ENCODE peak calls at places on chromosomes 11 and 22, in seven cellular contexts. H is tibial artery, C is OCI-LY7, P is spleen, O is heart right ventricle, S is right atrium auricular region, W is colonic mucosa. J is an unnamed sample.
A peak's percentile ranks its signal among the peaks of the same experiment; 100 is the strongest.

GRCh38 chr11:117221775-117222517 is 9.9 kb downstream of the PCSK7 start:
- DNase-seq in P (no peak), O (peak; percentile 61), W (peak; percentile 66), H (peak; percentile 94), C (no peak), S (peak; percentile 86), J (no peak)

GRCh38 chr11:69443138-69443967 is 38.1 kb upstream of the LINC01488 start:
- DNase-seq in W (peak; percentile 94), C (no peak), P (peak; percentile 95), H (peak; percentile 88), O (peak; percentile 92), S (peak; percentile 94), J (no peak)

GRCh38 chr11:9662273-9662672 is 1.6 kb upstream of the SWAP70 start:
- DNase-seq in S (no peak), H (no peak), O (no peak), W (no peak), C (peak; percentile 49), P (no peak), J (no peak)

GRCh38 chr22:31337178-31337577 is 9.0 kb downstream of the PATZ1 start:
- DNase-seq in C (no peak), S (no peak), O (no peak), H (no peak), P (no peak), W (no peak), J (no peak)

GRCh38 chr22:50192056-50192824 is 6.5 kb downstream of the TRABD start:
- DNase-seq in W (no peak), H (no peak), P (peak; percentile 87), S (no peak), O (no peak), C (peak; percentile 83), J (no peak)

GRCh38 chr11:8282621-8283509 is 19.2 kb upstream of the LMO1 start:
- DNase-seq in H (peak; percentile 16), O (no peak), S (peak; percentile 43), W (no peak), P (peak; percentile 69), C (no peak), J (no peak)

GRCh38 chr11:59680287-59681154 is 11.7 kb upstream of the PATL1 start:
- DNase-seq in O (peak; percentile 28), P (peak; percentile 79), H (peak; percentile 70), C (peak; percentile 78), W (peak; percentile 82), S (no peak), J (peak; percentile 51)

GRCh38 chr11:58787903-58788302 is 56.2 kb upstream of the GLYAT start:
- DNase-seq in S (no peak), O (no peak), H (no peak), W (no peak), P (no peak), C (no peak), J (no peak)

GRCh38 chr11:57499413-57499982 is 16.0 kb downstream of the SLC43A1 start:
- DNase-seq in C (no peak), P (peak; percentile 95), S (peak; percentile 97), W (peak; percentile 97), H (peak; percentile 99), O (peak; percentile 99), J (no peak)

GRCh38 chr11:95767498-95767897 is 22.1 kb downstream of the FAM76B start:
- DNase-seq in C (no peak), H (no peak), S (no peak), P (no peak), W (no peak), O (no peak), J (no peak)

GRCh38 chr22:30485362-30485988 is 13.7 kb upstream of the SEC14L3 start:
- DNase-seq in H (no peak), S (peak; percentile 62), W (peak; percentile 68), O (peak; percentile 53), C (peak; percentile 59), P (peak; percentile 86), J (peak; percentile 25)

GRCh38 chr22:18111759-18112330 is 1.2 kb downstream of the TUBA8 start:
- DNase-seq in C (no peak), H (no peak), P (peak; percentile 56), S (no peak), O (peak; percentile 74), W (no peak), J (no peak)

GRCh38 chr22:31561238-31561887 is 65.0 kb downstream of the SFI1 start:
- DNase-seq in S (peak; percentile 73), O (peak; percentile 62), P (peak; percentile 81), C (peak; percentile 66), W (peak; percentile 83), H (peak; percentile 79), J (peak; percentile 36)

GRCh38 chr11:114821626-114822025 is 143.3 kb downstream of the NXPE2 start:
- DNase-seq in O (no peak), S (no peak), W (no peak), P (no peak), H (no peak), C (no peak), J (no peak)

GRCh38 chr11:123145220-123145619 is 49.8 kb downstream of the CLMP start:
- DNase-seq in O (no peak), P (no peak), C (no peak), W (no peak), S (no peak), H (no peak), J (peak; percentile 72)

GRCh38 chr11:122791411-122791810 is 46.9 kb upstream of the CRTAM start:
- DNase-seq in O (no peak), H (no peak), S (no peak), W (no peak), C (no peak), P (no peak), J (peak; percentile 28)

GRCh38 chr22:30017375-30017774 is 62.9 kb upstream of the HORMAD2 start:
- DNase-seq in C (no peak), W (no peak), S (no peak), O (no peak), P (no peak), H (no peak), J (no peak)

GRCh38 chr11:61339490-61339878 is 6.5 kb downstream of the TKFC start:
- DNase-seq in S (no peak), H (no peak), C (no peak), O (no peak), P (no peak), W (no peak), J (no peak)

GRCh38 chr11:17803751-17804334 is 69.3 kb downstream of the KCNC1 start:
- DNase-seq in C (no peak), W (no peak), S (no peak), H (no peak), O (no peak), P (no peak), J (no peak)

GRCh38 chr11:75429902-75430691 is 2.9 kb downstream of the KLHL35 start:
- DNase-seq in O (peak; percentile 69), P (peak; percentile 88), C (no peak), H (peak; percentile 80), S (no peak), W (peak; percentile 62), J (no peak)

GRCh38 chr11:133526790-133527189 is 5.5 kb downstream of the OPCML start:
- DNase-seq in O (peak; percentile 36), H (no peak), S (no peak), C (no peak), P (no peak), W (no peak), J (no peak)

GRCh38 chr11:69908511-69909220 is 89.5 kb upstream of the FGF3 start:
- DNase-seq in O (no peak), P (peak; percentile 40), C (no peak), H (no peak), S (no peak), W (no peak), J (no peak)

GRCh38 chr11:94574193-94574961 is 7.2 kb downstream of the PIWIL4 start:
- DNase-seq in W (no peak), C (no peak), O (no peak), H (no peak), P (no peak), S (no peak), J (no peak)

GRCh38 chr11:8100151-8100550 is 19.1 kb downstream of the TUB start:
- DNase-seq in H (no peak), O (no peak), S (peak; percentile 34), P (no peak), W (no peak), C (no peak), J (no peak)

GRCh38 chr22:18032455-18033101 is 8.2 kb upstream of the MICAL3 start:
- DNase-seq in S (no peak), P (no peak), O (no peak), C (no peak), H (no peak), W (no peak), J (peak; percentile 72)

GRCh38 chr22:43996170-43996980 is 27.7 kb upstream of the PARVB start:
- DNase-seq in W (peak; percentile 46), C (no peak), H (peak; percentile 72), S (no peak), O (peak; percentile 64), P (peak; percentile 94), J (no peak)
- H3K36me3 ChIP-seq in W (peaks cover 4% of the 10 kb centered on the region), C (peaks cover 84% of the 10 kb centered on the region), H (peaks cover 83% of the 10 kb centered on the region), S (peaks cover 44% of the 10 kb centered on the region), O (peaks cover 50% of the 10 kb centered on the region), P (peaks cover 22% of the 10 kb centered on the region), J (no peaks in the 10 kb centered on the region)

GRCh38 chr11:27372159-27372558 is 9.1 kb upstream of the CCDC34 start:
- DNase-seq in W (no peak), H (no peak), C (no peak), S (no peak), O (no peak), P (no peak), J (no peak)

GRCh38 chr11:27373392-27373791 is 10.4 kb upstream of the CCDC34 start:
- DNase-seq in C (no peak), W (no peak), H (no peak), O (no peak), S (no peak), P (no peak), J (no peak)

GRCh38 chr11:27370374-27370773 is 7.4 kb upstream of the CCDC34 start:
- DNase-seq in W (no peak), S (no peak), C (no peak), H (no peak), P (no peak), O (no peak), J (no peak)

GRCh38 chr11:27373856-27374602 is 11.0 kb upstream of the CCDC34 start:
- DNase-seq in W (no peak), P (no peak), C (no peak), O (no peak), H (no peak), S (no peak), J (no peak)

GRCh38 chr11:27371490-27371889 is 8.5 kb upstream of the CCDC34 start:
- DNase-seq in C (no peak), O (no peak), S (no peak), H (no peak), W (no peak), P (no peak), J (no peak)
- H3K36me3 ChIP-seq in C (no peaks in the 10 kb centered on the region), O (peaks cover 76% of the 10 kb centered on the region), S (peaks cover 64% of the 10 kb centered on the region), H (peaks cover 67% of the 10 kb centered on the region), W (no peaks in the 10 kb centered on the region), P (no peaks in the 10 kb centered on the region), J (peaks cover 12% of the 10 kb centered on the region)

DNA sequence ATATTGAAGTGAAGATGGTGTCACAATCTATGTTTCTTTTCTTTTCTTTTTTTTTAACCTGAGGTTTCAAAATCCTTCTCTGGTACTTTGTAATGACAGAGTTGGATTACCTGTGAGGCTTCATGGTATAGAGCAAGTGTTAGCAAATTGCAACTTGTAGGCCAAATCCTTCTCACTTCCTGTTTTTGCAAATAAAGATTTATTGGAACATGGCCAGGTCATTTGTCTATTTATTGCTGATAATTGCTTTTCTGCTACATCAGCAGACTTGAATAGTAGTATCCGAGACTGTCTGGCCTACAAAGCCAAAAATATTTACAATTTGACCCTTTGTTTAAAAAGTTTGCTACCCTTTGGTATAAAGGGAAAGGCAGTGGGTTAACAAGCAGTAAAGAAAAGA is 1059.4 kb upstream of the CCDC90B start:
- DNase-seq in P (no peak), H (no peak), O (no peak), W (no peak), C (no peak), S (no peak), J (no peak)
- H3K36me3 ChIP-seq in P (no peaks in the 10 kb centered on the region), H (no peaks in the 10 kb centered on the region), O (no peaks in the 10 kb centered on the region), W (no peaks in the 10 kb centered on the region), C (no peaks in the 10 kb centered on the region), S (no peaks in the 10 kb centered on the region), J (no peaks in the 10 kb centered on the region)

GRCh38 chr22:35422145-35422544 is 22.2 kb downstream of the MCM5 start:
- DNase-seq in C (no peak), S (no peak), O (no peak), H (no peak), W (no peak), P (no peak), J (no peak)
- H3K36me3 ChIP-seq in C (peaks cover 99% of the 10 kb centered on the region), S (peaks cover 50% of the 10 kb centered on the region), O (peaks cover 77% of the 10 kb centered on the region), H (peaks cover 96% of the 10 kb centered on the region), W (no peaks in the 10 kb centered on the region), P (peaks cover 74% of the 10 kb centered on the region), J (no peaks in the 10 kb centered on the region)